ENCODE peak calls at places on chromosomes 6 and 20, in seven cellular contexts. L is thoracic aorta; H is neuronal stem cell; Q is left ventricle myocardium inferior; Z is HL-60; T is CD8-positive, alpha-beta T cell; B is GM23248. G is an unnamed sample.

GRCh38 chr20:54063998-54064676 is 6.3 kb downstream of the BCAS1 start:
- DNase-seq in L (no peak), H (no peak), Q (no peak), Z (no peak), T (peak), B (no peak), G (no peak)

GRCh38 chr6:33431880-33432541 is 12.1 kb downstream of the SYNGAP1 start:
- DNase-seq in L (no peak), H (no peak), Q (no peak), Z (peak), T (no peak), B (no peak), G (no peak)

GRCh38 chr20:63121246-63121645 is 94.7 kb downstream of the YTHDF1 start:
- DNase-seq in L (no peak), H (no peak), Q (peak), Z (no peak), T (no peak), B (no peak), G (no peak)

GRCh38 chr6:155782320-155782730 is 326.7 kb upstream of the NOX3 start:
- DNase-seq in L (no peak), H (no peak), Q (no peak), Z (no peak), T (no peak), B (peak), G (peak)

GRCh38 chr6:167401525-167402194 is 76.8 kb downstream of the TTLL2 start:
- DNase-seq in L (no peak), H (no peak), Q (no peak), Z (no peak), T (no peak), B (no peak), G (no peak)

GRCh38 chr6:116491610-116492330 is 19.7 kb upstream of the CALHM5 start:
- DNase-seq in L (no peak), H (no peak), Q (no peak), Z (no peak), T (no peak), B (no peak), G (no peak)

GRCh38 chr20:5675103-5676091 is 74.8 kb upstream of the SHLD1 start:
- DNase-seq in L (no peak), H (no peak), Q (no peak), Z (peak), T (no peak), B (no peak), G (no peak)

GRCh38 chr6:112145080-112145573 is 57.7 kb downstream of the FAM229B start:
- DNase-seq in L (no peak), H (no peak), Q (no peak), Z (no peak), T (no peak), B (no peak), G (no peak)

GRCh38 chr6:84553527-84553926 is 210.9 kb downstream of the TBX18 start:
- DNase-seq in L (no peak), H (no peak), Q (no peak), Z (no peak), T (no peak), B (no peak), G (no peak)

GRCh38 chr20:44388466-44389023 is 33.0 kb downstream of the HNF4A start:
- DNase-seq in L (no peak), H (peak), Q (peak), Z (peak), T (peak), B (peak), G (no peak)

GRCh38 chr20:24720957-24721356 is 228.1 kb upstream of the CST7 start:
- DNase-seq in L (no peak), H (no peak), Q (no peak), Z (no peak), T (no peak), B (no peak), G (no peak)

GRCh38 chr20:48710341-48711043 is 117.3 kb downstream of the PREX1 start:
- DNase-seq in L (no peak), H (no peak), Q (no peak), Z (no peak), T (no peak), B (no peak), G (no peak)

GRCh38 chr6:27809939-27810767 is 102.0 kb downstream of the OR2B2 start:
- DNase-seq in L (no peak), H (peak), Q (peak), Z (peak), T (peak), B (peak), G (peak)

GRCh38 chr20:36936341-36936740 is 15.2 kb downstream of the SAMHD1 start:
- DNase-seq in L (no peak), H (no peak), Q (no peak), Z (no peak), T (no peak), B (no peak), G (no peak)

GRCh38 chr20:36941403-36941835 is 10.1 kb downstream of the SAMHD1 start:
- DNase-seq in L (no peak), H (no peak), Q (no peak), Z (no peak), T (peak), B (peak), G (peak)
- H3K27ac ChIP-seq in L (peak), H (no peak), Q (peak), Z (no peak), T (peak), B (no peak), G (no peak)

GRCh38 chr6:68042339-68043121 is 592.6 kb upstream of the ADGRB3 start:
- DNase-seq in L (no peak), H (no peak), Q (no peak), Z (no peak), T (no peak), B (no peak), G (no peak)

GRCh38 chr6:68040780-68041179 is 594.3 kb upstream of the ADGRB3 start:
- DNase-seq in L (no peak), H (no peak), Q (no peak), Z (no peak), T (no peak), B (no peak), G (no peak)

GRCh38 chr6:68038815-68039408 is 596.2 kb upstream of the ADGRB3 start:
- DNase-seq in L (no peak), H (no peak), Q (no peak), Z (no peak), T (no peak), B (no peak), G (no peak)

GRCh38 chr6:68040312-68040778 is 594.7 kb upstream of the ADGRB3 start:
- DNase-seq in L (no peak), H (no peak), Q (no peak), Z (no peak), T (no peak), B (no peak), G (no peak)

DNA sequence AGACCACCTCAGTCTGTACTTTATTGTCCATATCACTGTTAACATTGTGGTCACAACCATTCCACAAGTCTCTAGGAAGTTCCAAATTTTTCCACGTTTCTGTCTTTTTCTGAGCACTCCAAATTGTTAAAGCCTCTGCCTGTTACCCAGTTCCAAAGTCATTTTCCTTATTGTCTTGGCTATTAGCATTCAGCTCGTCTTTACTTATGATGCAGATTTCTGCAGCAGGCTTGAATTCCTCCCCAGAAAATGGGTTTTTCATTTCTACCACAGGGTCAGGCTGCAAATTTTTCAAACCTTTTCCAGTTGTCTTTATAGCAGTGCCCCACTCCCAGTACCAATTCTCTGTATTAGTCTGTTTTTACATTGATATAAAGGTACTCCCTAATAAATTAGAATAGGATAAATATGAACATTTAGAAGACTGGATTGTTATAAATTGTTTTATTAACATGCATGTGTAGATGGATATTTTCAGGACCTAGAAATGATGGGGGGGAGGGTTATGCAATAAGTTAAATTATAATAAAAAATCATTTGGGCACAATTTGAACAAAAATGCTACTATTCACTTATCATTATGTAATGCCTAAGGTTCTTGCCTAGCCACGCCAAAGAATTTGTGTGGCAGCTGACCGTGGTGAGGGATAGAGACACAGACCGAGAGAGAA is 595.3 kb upstream of the ADGRB3 start:
- DNase-seq in L (no peak), H (no peak), Q (no peak), Z (no peak), T (no peak), B (no peak), G (no peak)
- H3K27ac ChIP-seq in L (no peak), H (no peak), Q (peak), Z (no peak), T (no peak), B (no peak), G (no peak)

GRCh38 chr20:38579219-38579618 is 1.8 kb upstream of the ADIG start:
- DNase-seq in L (no peak), H (no peak), Q (peak), Z (no peak), T (no peak), B (no peak), G (no peak)

GRCh38 chr20:38581013-38581412 is at the start of gene ADIG:
- DNase-seq in L (no peak), H (no peak), Q (peak), Z (no peak), T (no peak), B (peak), G (no peak)

GRCh38 chr20:38581830-38582358 is 897 bp downstream of the ADIG start:
- DNase-seq in L (no peak), H (no peak), Q (no peak), Z (no peak), T (no peak), B (no peak), G (no peak)

GRCh38 chr20:38583306-38583705 is 2.3 kb downstream of the ADIG start:
- DNase-seq in L (no peak), H (no peak), Q (no peak), Z (no peak), T (no peak), B (no peak), G (no peak)

GRCh38 chr20:38579921-38580320 is 1.1 kb upstream of the ADIG start:
- DNase-seq in L (no peak), H (no peak), Q (no peak), Z (no peak), T (no peak), B (no peak), G (no peak)
- H3K27ac ChIP-seq in L (no peak), H (no peak), Q (peak), Z (no peak), T (no peak), B (no peak), G (no peak)

DNA sequence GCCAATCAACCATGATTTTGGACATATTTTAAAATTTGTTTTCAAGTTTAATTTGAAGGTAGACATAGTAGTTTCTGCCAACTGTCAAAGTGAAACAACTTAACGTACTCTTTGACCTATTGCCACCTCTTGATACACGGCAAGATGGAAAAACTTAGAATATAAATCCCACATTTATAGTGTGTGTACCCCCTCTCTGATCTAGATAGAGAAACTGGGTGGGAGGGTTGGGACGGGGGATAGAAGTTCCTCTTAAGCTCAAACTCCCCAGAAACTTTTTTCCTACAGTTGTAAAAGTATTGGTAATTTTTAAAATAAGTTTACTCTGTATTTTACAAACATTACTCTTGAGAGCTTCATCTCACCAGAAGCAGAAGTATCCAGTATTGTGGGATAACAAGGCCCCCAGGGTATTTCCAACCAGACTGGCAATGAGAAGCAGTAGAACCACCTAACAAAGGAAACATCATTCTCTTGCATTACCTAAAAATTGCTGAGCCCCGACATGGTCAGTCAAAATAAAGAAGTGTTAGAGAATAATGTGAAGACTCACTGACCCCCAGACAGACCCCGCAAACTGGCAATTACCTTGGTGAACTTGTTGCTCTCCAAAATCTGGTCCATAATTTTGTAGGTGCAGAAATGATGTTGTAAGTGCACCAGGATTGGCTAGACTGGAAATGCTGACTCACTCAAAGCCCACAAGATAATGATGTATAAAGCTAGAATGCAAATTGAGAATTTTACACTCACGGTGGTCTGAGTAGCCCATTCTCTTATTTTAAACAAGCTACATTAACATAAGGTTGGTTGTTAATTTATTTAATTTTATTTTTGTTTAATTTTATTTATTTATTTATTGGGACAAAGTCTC is 74.7 kb upstream of the TNFAIP3 start:
- DNase-seq in L (no peak), H (no peak), Q (no peak), Z (no peak), T (no peak), B (peak), G (no peak)
- H3K27ac ChIP-seq in L (no peak), H (no peak), Q (no peak), Z (no peak), T (no peak), B (no peak), G (no peak)

GRCh38 chr6:129659590-129660345 is 50.2 kb downstream of the ARHGAP18 start:
- DNase-seq in L (no peak), H (no peak), Q (no peak), Z (no peak), T (no peak), B (no peak), G (no peak)
- H3K27ac ChIP-seq in L (no peak), H (no peak), Q (peak), Z (no peak), T (no peak), B (no peak), G (peak)